ENCODE peak calls at places on chromosomes 6 and 20, in four cellular contexts. I, C, E and X are unnamed samples.

GRCh38 chr20:5073154-5074049 is 46.4 kb downstream of the PCNA start:
- DNase-seq in I (peak; percentile 51), C (peak; percentile 16), E (peak; percentile 69), X (peak; percentile 87)

GRCh38 chr6:151716446-151717047 is 90.9 kb upstream of the ESR1 start:
- DNase-seq in I (peak; percentile 60), C (no peak), E (no peak), X (peak; percentile 66)

GRCh38 chr6:113495521-113495920 is 361.6 kb upstream of the MARCKS start:
- DNase-seq in I (no peak), C (no peak), E (no peak), X (no peak)

GRCh38 chr6:26553739-26554668 is 15.8 kb downstream of the HMGN4 start:
- DNase-seq in I (peak; percentile 92), C (peak; percentile 93), E (peak; percentile 81), X (peak; percentile 81)

GRCh38 chr6:70246118-70246517 is 56.8 kb downstream of the COL9A1 start:
- DNase-seq in I (no peak), C (no peak), E (no peak), X (no peak)

GRCh38 chr6:3510617-3511016 is 53.8 kb upstream of the SLC22A23 start:
- DNase-seq in I (no peak), C (no peak), E (no peak), X (no peak)

GRCh38 chr20:3313681-3314080 is 74.7 kb upstream of the SLC4A11 start:
- DNase-seq in I (no peak), C (no peak), E (no peak), X (no peak)

GRCh38 chr6:52186075-52186474 is at the start of gene IL17A:
- DNase-seq in I (no peak), C (no peak), E (no peak), X (no peak)

GRCh38 chr6:170102038-170102437 is 188.8 kb downstream of the DLL1 start:
- DNase-seq in I (no peak), C (no peak), E (no peak), X (no peak)

GRCh38 chr6:158145940-158146339 is 22.1 kb downstream of the SERAC1 start:
- DNase-seq in I (no peak), C (no peak), E (no peak), X (no peak)

GRCh38 chr6:75735491-75736186 is 13.4 kb upstream of the MYO6 start:
- DNase-seq in I (no peak), C (no peak), E (peak; percentile 63), X (peak; percentile 16)

GRCh38 chr6:15061176-15061575 is 184.7 kb upstream of the JARID2 start:
- DNase-seq in I (no peak), C (no peak), E (no peak), X (no peak)

GRCh38 chr6:72621243-72622093 is at the start of gene KCNQ5:
- DNase-seq in I (peak; percentile 66), C (peak; percentile 39), E (no peak), X (no peak)

GRCh38 chr6:170135821-170136471 is 154.9 kb downstream of the DLL1 start:
- DNase-seq in I (no peak), C (no peak), E (no peak), X (no peak)

GRCh38 chr20:5945963-5946362 is 4.4 kb downstream of the TRMT6 start:
- DNase-seq in I (no peak), C (no peak), E (no peak), X (no peak)

GRCh38 chr20:43975096-43975768 is 60.6 kb downstream of the TOX2 start:
- DNase-seq in I (no peak), C (no peak), E (peak; percentile 86), X (no peak)

GRCh38 chr6:166435574-166435973 is 52.8 kb upstream of the MPC1 start:
- DNase-seq in I (no peak), C (no peak), E (no peak), X (no peak)

GRCh38 chr6:104431096-104431495 is 428.6 kb downstream of the HACE1 start:
- DNase-seq in I (no peak), C (no peak), E (no peak), X (no peak)

GRCh38 chr6:135600931-135601330 is 103.4 kb upstream of the AHI1 start:
- DNase-seq in I (no peak), C (no peak), E (no peak), X (no peak)

GRCh38 chr6:36970892-36971842 is 14.8 kb downstream of the MTCH1 start:
- DNase-seq in I (no peak), C (no peak), E (no peak), X (no peak)

GRCh38 chr20:46351357-46352058 is 43.2 kb upstream of the CDH22 start:
- DNase-seq in I (no peak), C (no peak), E (no peak), X (no peak)

GRCh38 chr20:11436113-11436890 is 481.4 kb upstream of the BTBD3 start:
- DNase-seq in I (no peak), C (no peak), E (no peak), X (no peak)

GRCh38 chr6:26033132-26033941 is 53.9 kb upstream of the HFE start:
- DNase-seq in I (peak; percentile 69), C (peak; percentile 96), E (peak; percentile 95), X (peak; percentile 96)

GRCh38 chr6:169965657-169966311 is 214.4 kb downstream of the ERMARD start:
- DNase-seq in I (no peak), C (no peak), E (no peak), X (no peak)

GRCh38 chr6:87078983-87079616 is 15.8 kb downstream of the CGA start:
- DNase-seq in I (peak; percentile 88), C (peak; percentile 83), E (peak; percentile 79), X (peak; percentile 71)

GRCh38 chr6:112245511-112246203 is 8.7 kb downstream of the LAMA4 start:
- DNase-seq in I (no peak), C (no peak), E (no peak), X (no peak)

GRCh38 chr6:158226655-158227512 is 58.7 kb downstream of the GTF2H5 start:
- DNase-seq in I (no peak), C (no peak), E (no peak), X (peak; percentile 37)

GRCh38 chr20:63359937-63360849 is 956 bp downstream of the CHRNA4 start:
- DNase-seq in I (no peak), C (no peak), E (no peak), X (no peak)

GRCh38 chr20:14142964-14143627 is 147.8 kb downstream of the MACROD2 start:
- DNase-seq in I (no peak), C (no peak), E (no peak), X (no peak)

GRCh38 chr20:58871533-58872102 is 19.1 kb downstream of the GNAS start:
- DNase-seq in I (no peak), C (no peak), E (no peak), X (no peak)

GRCh38 chr20:56820984-56821383 is 191.9 kb downstream of the TFAP2C start:
- DNase-seq in I (no peak), C (no peak), E (no peak), X (no peak)

GRCh38 chr6:106927531-106928398 is 46.8 kb downstream of the CD24 start:
- DNase-seq in I (peak; percentile 89), C (peak; percentile 77), E (no peak), X (peak; percentile 36)

GRCh38 chr6:154485784-154486183 is 24.7 kb downstream of the CNKSR3 start:
- DNase-seq in I (no peak), C (no peak), E (no peak), X (no peak)

GRCh38 chr6:88047510-88048150 is at the start of gene SPACA1:
- DNase-seq in I (no peak), C (no peak), E (no peak), X (no peak)

GRCh38 chr20:6705106-6705766 is 62.2 kb upstream of the BMP2 start:
- DNase-seq in I (no peak), C (no peak), E (no peak), X (no peak)

GRCh38 chr6:16966821-16967817 is 134.7 kb upstream of the STMND1 start:
- DNase-seq in I (no peak), C (no peak), E (no peak), X (no peak)

GRCh38 chr6:52937908-52938307 is 28.4 kb upstream of the GSTA3 start:
- DNase-seq in I (no peak), C (no peak), E (no peak), X (no peak)

GRCh38 chr20:31543966-31544598 is 29.8 kb downstream of the HM13 start:
- DNase-seq in I (no peak), C (no peak), E (no peak), X (no peak)

GRCh38 chr6:31948753-31949413 is 3.0 kb downstream of the CFB start:
- DNase-seq in I (no peak), C (peak; percentile 89), E (no peak), X (no peak)

GRCh38 chr6:33746651-33747100 is at the start of gene IP6K3:
- DNase-seq in I (no peak), C (no peak), E (no peak), X (no peak)
- TF ChIP-seq SRF in I (no peak), C (no peak), E (no peak), X (no peak)

DNA sequence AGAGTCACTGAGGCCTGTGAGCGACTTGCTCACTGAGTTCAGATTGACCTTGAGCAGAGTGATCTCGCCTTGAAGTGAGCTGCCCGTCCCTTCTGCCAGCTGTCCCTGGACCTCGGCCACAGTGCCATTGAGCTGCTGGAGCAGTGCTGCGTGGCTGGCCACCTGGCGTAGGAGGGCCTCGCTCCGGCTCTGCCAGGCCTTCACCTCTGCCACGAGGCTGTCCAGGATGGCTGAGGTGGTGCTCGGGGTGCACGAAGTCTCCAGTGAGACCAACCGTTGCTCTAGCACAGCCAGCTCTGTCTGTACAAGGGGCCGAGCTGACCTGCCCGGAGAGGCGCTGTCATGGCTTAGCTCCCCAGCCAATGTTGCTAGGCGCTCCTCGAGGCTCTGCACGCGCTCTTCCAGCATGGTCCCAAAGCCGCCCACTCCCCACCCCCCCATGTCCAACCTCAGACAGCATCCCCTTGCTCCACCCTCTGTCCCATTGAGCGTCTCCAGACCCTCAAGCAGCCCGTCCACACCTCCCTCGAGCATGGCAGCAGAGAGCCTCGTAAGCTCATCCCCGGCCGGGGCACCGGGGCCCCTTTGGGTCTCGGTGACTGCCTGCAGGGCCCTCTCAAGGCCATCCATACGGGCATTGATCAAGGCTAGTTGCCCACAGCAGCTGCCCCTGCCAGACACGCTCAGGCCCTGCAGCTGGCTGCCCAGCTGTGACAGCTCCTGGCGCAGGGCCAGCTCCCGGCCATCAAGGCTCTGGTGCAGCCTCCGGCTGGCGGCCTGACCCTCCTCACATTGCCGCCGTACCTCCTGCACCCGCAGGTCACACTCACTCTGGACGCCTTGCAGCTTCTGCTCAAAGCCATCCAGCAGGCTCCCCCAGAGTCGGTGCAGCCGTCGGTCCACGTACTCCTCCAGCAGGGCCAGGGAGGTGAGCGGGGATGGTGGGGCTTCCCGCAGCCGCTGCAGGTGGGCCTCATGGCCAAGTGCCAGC is 4.6 kb downstream of the EMILIN3 start:
- DNase-seq in I (no peak), C (no peak), E (no peak), X (no peak)
- TF ChIP-seq SRF in I (no peak), C (no peak), E (no peak), X (no peak)

GRCh38 chr6:140846518-140847277 is 1286.0 kb upstream of the GJE1 start:
- DNase-seq in I (no peak), C (no peak), E (no peak), X (no peak)
- TF ChIP-seq SRF in I (no peak), C (no peak), E (no peak), X (no peak)

GRCh38 chr20:47795214-47795667 is 10.0 kb upstream of the SULF2 start:
- DNase-seq in I (no peak), C (no peak), E (no peak), X (no peak)
- TF ChIP-seq SRF in I (no peak), C (no peak), E (no peak), X (no peak)